ENCODE peak calls at places on chromosomes 12 and 14, in four cellular contexts. J is A549, U is H1, C is sigmoid colon. Z is an unnamed sample.

GRCh38 chr12:113912761-113913295 is 53.3 kb downstream of the RBM19 start:
- DNase-seq in U (peak; percentile 77), C (no peak), J (peak; percentile 83), Z (peak; percentile 44)

GRCh38 chr12:132610051-132610759 is at the start of gene LRCOL1:
- DNase-seq in J (no peak), C (no peak), U (no peak), Z (no peak)

GRCh38 chr14:61642246-61642982 is 52.9 kb upstream of the HIF1A start:
- DNase-seq in U (no peak), J (peak; percentile 7), C (no peak), Z (no peak)

GRCh38 chr14:105591052-105591451 is 64.7 kb downstream of the TMEM121 start:
- DNase-seq in J (no peak), U (no peak), C (no peak), Z (no peak)

GRCh38 chr12:48736456-48736855 is 19.9 kb upstream of the CCNT1 start:
- DNase-seq in C (no peak), U (no peak), J (no peak), Z (no peak)

GRCh38 chr12:108922918-108923317 is 43.0 kb downstream of the DAO start:
- DNase-seq in J (no peak), U (no peak), C (no peak), Z (no peak)

GRCh38 chr12:121240484-121241202 is 30.7 kb downstream of the P2RX4 start:
- DNase-seq in C (peak; percentile 91), J (no peak), U (no peak), Z (no peak)

GRCh38 chr12:47878918-47879481 is 25.8 kb downstream of the VDR start:
- DNase-seq in J (no peak), U (no peak), C (no peak), Z (no peak)

GRCh38 chr14:94317259-94317658 is 5.9 kb downstream of the SERPINA6 start:
- DNase-seq in U (no peak), J (no peak), C (no peak), Z (no peak)

GRCh38 chr12:121507245-121507644 is 73.6 kb downstream of the KDM2B start:
- DNase-seq in U (no peak), J (no peak), C (no peak), Z (no peak)

GRCh38 chr12:72271741-72272661 is at the start of gene TRHDE:
- DNase-seq in J (peak; percentile 17), U (no peak), C (peak; percentile 64), Z (peak; percentile 11)

GRCh38 chr12:26229910-26230309 is 34.5 kb downstream of the SSPN start:
- DNase-seq in C (no peak), U (no peak), J (no peak), Z (no peak)

GRCh38 chr12:95622879-95623278 is 71.6 kb upstream of the USP44 start:
- DNase-seq in U (no peak), C (no peak), J (no peak), Z (no peak)

GRCh38 chr14:101705733-101706508 is 55.6 kb upstream of the PPP2R5C start:
- DNase-seq in C (peak; percentile 82), J (no peak), U (no peak), Z (no peak)

GRCh38 chr12:50058743-50059312 is 1.4 kb downstream of the ASIC1 start:
- DNase-seq in U (no peak), J (no peak), C (no peak), Z (no peak)

GRCh38 chr14:98494582-98494981 is 777.4 kb downstream of the BCL11B start:
- DNase-seq in C (no peak), U (no peak), J (peak; percentile 20), Z (no peak)

GRCh38 chr12:124761876-124762275 is 101.8 kb downstream of the SCARB1 start:
- DNase-seq in U (no peak), J (peak; percentile 43), C (no peak), Z (no peak)

GRCh38 chr12:102735104-102735503 is 181.9 kb downstream of the PAH start:
- DNase-seq in J (no peak), U (no peak), C (no peak), Z (no peak)

GRCh38 chr14:64692597-64693350 is 11.4 kb upstream of the PLEKHG3 start:
- DNase-seq in C (no peak), J (no peak), U (no peak), Z (no peak)

GRCh38 chr14:95609398-95609990 is 74.6 kb downstream of the GLRX5 start:
- DNase-seq in U (no peak), C (no peak), J (peak; percentile 53), Z (peak; percentile 25)

GRCh38 chr12:82660541-82661325 is 26.0 kb upstream of the TMTC2 start:
- DNase-seq in U (no peak), J (no peak), C (no peak), Z (no peak)

GRCh38 chr12:2974560-2974971 is 15.4 kb downstream of the TEAD4 start:
- DNase-seq in U (no peak), C (no peak), J (no peak), Z (no peak)

GRCh38 chr14:98498019-98498885 is 773.7 kb downstream of the BCL11B start:
- DNase-seq in U (no peak), C (no peak), J (no peak), Z (no peak)

GRCh38 chr14:68987653-68988036 is 8.5 kb upstream of the ACTN1 start:
- DNase-seq in U (no peak), J (peak; percentile 42), C (no peak), Z (no peak)

GRCh38 chr12:76449572-76449971 is 101.4 kb upstream of the BBS10 start:
- DNase-seq in J (peak; percentile 7), U (no peak), C (no peak), Z (no peak)

GRCh38 chr14:104386281-104386841 is 193.2 kb upstream of the C14orf180 start:
- DNase-seq in J (no peak), U (no peak), C (peak; percentile 61), Z (no peak)

GRCh38 chr14:105249175-105250007 is 1.1 kb downstream of the BTBD6 start:
- DNase-seq in U (no peak), J (peak; percentile 24), C (no peak), Z (no peak)

GRCh38 chr12:98401427-98401826 is 114.0 kb upstream of the TMPO start:
- DNase-seq in J (no peak), U (no peak), C (no peak), Z (no peak)

GRCh38 chr14:39426605-39427004 is 5.6 kb downstream of the FBXO33 start:
- DNase-seq in J (peak; percentile 51), C (no peak), U (no peak), Z (no peak)

GRCh38 chr14:92929689-92930608 is 7.0 kb downstream of the CHGA start:
- DNase-seq in U (no peak), J (no peak), C (no peak), Z (no peak)

GRCh38 chr14:90109858-90110257 is 48.1 kb downstream of the KCNK13 start:
- DNase-seq in U (peak; percentile 13), C (no peak), J (peak; percentile 26), Z (no peak)

GRCh38 chr14:106308839-106309389 is 782.5 kb downstream of the TMEM121 start:
- DNase-seq in C (no peak), U (no peak), J (peak; percentile 74), Z (peak; percentile 39)

DNA sequence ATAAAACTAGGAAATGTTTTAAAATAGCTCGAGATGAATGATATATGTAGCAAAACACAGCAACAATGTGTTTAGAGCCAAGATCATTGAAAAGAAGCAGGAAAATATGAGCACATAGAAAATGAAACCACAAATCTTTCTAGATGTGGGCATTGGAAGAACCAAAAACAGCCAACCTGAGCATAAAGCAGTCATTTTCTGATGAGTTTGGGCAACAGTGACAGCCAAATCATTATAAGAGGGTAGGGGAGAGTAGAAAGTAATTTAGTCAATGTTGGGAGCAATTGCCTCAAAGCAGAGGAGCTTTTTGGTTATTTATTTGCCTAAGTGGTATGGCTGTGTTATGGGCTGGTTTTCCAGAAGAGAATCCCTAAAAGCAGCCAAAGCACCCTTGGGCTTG is 8.8 kb upstream of the BICDL1 start:
- DNase-seq in J (no peak), C (no peak), U (no peak), Z (no peak)
- TF ChIP-seq POLR2A in J (no peak), C (no peak), U (no peak), Z (no peak)

DNA sequence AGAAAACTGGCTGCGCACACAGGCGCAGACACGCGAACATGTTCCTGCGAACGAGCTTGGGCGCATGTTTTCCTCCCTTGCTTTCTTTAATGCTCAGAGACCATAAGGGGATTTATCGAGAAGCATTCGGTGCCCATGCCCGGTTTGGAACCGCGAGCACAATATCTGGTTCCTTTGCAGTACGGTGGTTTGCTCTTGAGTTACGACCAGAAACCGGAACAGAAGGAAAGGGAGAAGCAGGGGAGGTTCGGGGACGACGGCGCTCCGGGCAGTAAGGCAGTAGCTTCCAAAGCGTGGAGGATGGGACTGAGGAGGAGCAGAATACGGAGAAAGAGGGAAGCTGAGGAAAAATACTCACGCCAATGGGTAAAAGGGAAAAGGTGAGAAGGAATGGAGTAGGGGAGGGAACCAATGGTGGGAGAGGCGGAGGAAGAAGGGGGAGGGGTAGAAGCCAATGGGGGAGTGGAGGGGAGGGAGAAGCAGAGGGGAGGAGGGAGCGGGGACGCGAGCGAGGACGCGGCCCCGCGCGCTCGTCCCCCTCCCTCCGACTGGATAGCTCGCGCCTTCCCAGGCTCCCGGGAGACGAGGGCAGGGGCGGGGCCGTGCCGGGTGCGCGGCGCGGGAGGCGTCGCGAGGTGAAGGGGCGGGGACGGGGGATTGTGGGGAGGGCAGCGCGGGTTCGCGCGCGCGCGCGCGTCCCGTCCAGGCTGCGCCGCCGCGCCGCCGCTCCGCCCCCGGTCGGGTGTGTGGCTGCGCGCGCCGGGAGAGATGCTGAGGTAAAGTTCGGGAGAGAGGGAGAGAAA is 625 bp upstream of the ARHGAP5 start:
- DNase-seq in J (peak; percentile 97), U (peak; percentile 88), C (peak; percentile 98), Z (peak; percentile 48)
- TF ChIP-seq POLR2A in J (peak; percentile 83), U (peak; percentile 60), C (peak; percentile 74), Z (no peak)

GRCh38 chr12:122974892-122975789 is at the start of gene OGFOD2:
- DNase-seq in J (peak; percentile 91), C (peak; percentile 95), U (peak; percentile 51), Z (peak; percentile 92)
- TF ChIP-seq POLR2A in J (peak; percentile 68), C (no peak), U (peak; percentile 40), Z (peak; percentile 27)

DNA sequence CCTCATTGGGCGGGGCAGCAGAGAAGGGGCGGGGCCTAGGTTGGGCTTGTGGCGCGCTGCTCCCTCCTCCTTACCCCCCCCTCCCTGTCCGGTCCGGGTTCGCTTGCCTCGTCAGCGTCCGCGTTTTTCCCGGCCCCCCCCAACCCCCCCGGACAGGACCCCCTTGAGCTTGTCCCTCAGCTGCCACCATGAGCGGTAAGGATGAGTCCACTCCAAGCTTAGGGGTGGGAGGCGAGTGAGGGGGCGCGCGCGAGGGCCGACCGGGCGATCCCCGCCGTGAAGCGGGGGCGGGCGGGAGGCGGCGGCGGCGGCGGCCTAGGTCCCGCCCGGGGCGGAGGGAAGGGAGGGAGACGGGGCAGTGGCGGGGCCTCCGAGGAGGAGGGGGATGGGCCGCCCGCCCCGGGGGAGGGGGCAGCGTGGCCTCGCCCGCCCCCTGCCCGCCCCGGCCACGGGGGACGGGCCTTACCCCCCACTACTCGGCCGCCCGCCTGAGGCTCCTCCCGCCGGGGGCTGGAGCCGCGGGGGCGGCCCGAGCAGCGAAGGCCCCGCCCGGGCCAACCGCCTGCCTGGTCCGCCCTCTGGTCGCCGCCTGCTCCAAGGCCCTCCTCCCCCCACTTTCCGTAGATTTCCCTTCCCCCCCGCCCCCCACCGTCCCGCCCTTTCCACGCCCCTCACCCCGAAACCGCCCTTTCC is at the start of gene SP1:
- DNase-seq in U (peak; percentile 73), J (peak; percentile 97), C (peak; percentile 97), Z (peak; percentile 72)
- TF ChIP-seq POLR2A in U (peak; percentile 47), J (peak; percentile 22), C (peak; percentile 37), Z (no peak)